ENCODE peak calls at places on chromosomes 12 and 14, in ten cellular contexts. N is stimulated activated CD4-positive, alpha-beta T cell treated with anti-CD3 and anti-CD28 coated beads, Interleukin-15, amount 100 ng/mL, for 1 hour; A is RPMI7951; F is activated CD4-positive, alpha-beta memory T cell treated with anti-CD3 and anti-CD28 coated beads, Interleukin-2, amount 10 ng/mL, durations not matched to agents 7 days and 5 days; Q is hippocampal formation; P is HFFc6; W is GM23338; H is pons; O is EH; D is ureter. C is an unnamed sample.

GRCh38 chr12:108768591-108769500 is 37.5 kb upstream of the CORO1C start:
- DNase-seq in F (no peak), H (no peak), A (no peak), O (no peak), P (no peak), W (peak; percentile 80), N (peak; percentile 3), D (no peak), Q (no peak), C (peak; percentile 65)

GRCh38 chr12:89663577-89664357 is 44.9 kb downstream of the ATP2B1 start:
- DNase-seq in F (no peak), P (peak; percentile 28), D (no peak), N (no peak), Q (no peak), A (peak; percentile 59), O (peak; percentile 52), W (no peak), H (no peak), C (no peak)

GRCh38 chr12:23528316-23528715 is 421.2 kb downstream of the SOX5 start:
- DNase-seq in N (no peak), D (no peak), W (peak; percentile 8), F (no peak), A (no peak), Q (no peak), O (no peak), P (no peak), H (no peak), C (no peak)

GRCh38 chr14:54342806-54343205 is 54.0 kb upstream of the CDKN3 start:
- DNase-seq in W (no peak), P (no peak), F (no peak), N (no peak), H (no peak), Q (no peak), D (no peak), O (no peak), A (peak; percentile 31), C (no peak)

GRCh38 chr12:5511644-5512584 is 80.0 kb downstream of the NTF3 start:
- DNase-seq in F (no peak), A (peak; percentile 64), Q (no peak), W (peak; percentile 72), O (peak; percentile 61), N (no peak), H (no peak), P (peak; percentile 24), D (peak; percentile 44), C (peak; percentile 65)

GRCh38 chr12:129535351-129535750 is 368.5 kb downstream of the TMEM132D start:
- DNase-seq in Q (no peak), D (no peak), N (no peak), A (no peak), O (no peak), H (no peak), F (no peak), P (no peak), W (no peak), C (no peak)

GRCh38 chr12:52399756-52400155 is 6.4 kb downstream of the KRT82 start:
- DNase-seq in F (no peak), O (no peak), W (no peak), N (no peak), P (no peak), H (no peak), Q (no peak), D (no peak), A (no peak), C (no peak)

GRCh38 chr14:104888489-104889373 is 23.7 kb downstream of the CEP170B start:
- DNase-seq in O (no peak), N (no peak), W (no peak), A (no peak), H (no peak), F (no peak), D (no peak), P (no peak), Q (no peak), C (no peak)

GRCh38 chr12:4283512-4284255 is 10.1 kb downstream of the CCND2 start:
- DNase-seq in H (peak; percentile 52), O (no peak), D (peak; percentile 38), P (no peak), Q (no peak), A (no peak), F (no peak), N (no peak), W (no peak), C (no peak)

GRCh38 chr14:53273671-53274072 is 120.5 kb upstream of the DDHD1 start:
- DNase-seq in H (no peak), D (no peak), W (peak; percentile 32), O (no peak), N (no peak), F (no peak), P (no peak), A (peak; percentile 79), Q (no peak), C (no peak)